ENCODE peak calls at places on chromosomes 16 and 17, in five cellular contexts. One of them, this sample, is unnamed.

GRCh38 chr16:54285414-54286066 is 1.0 kb downstream of the IRX3 start:
- DNase-seq in uterus: no peak
- DNase-seq in RWPE1: peak
- DNase-seq in GM12878: no peak
- DNase-seq in fibroblast of lung: no peak
- DNase-seq in this sample: no peak

GRCh38 chr17:36829676-36830075 is 107.6 kb upstream of the LHX1 start:
- DNase-seq in fibroblast of lung: no peak
- DNase-seq in GM12878: no peak
- DNase-seq in RWPE1: no peak
- DNase-seq in uterus: no peak
- DNase-seq in this sample: no peak

GRCh38 chr16:82612263-82612662 is 14.5 kb upstream of the CDH13 start:
- DNase-seq in GM12878: no peak
- DNase-seq in uterus: no peak
- DNase-seq in RWPE1: no peak
- DNase-seq in fibroblast of lung: no peak
- DNase-seq in this sample: no peak

GRCh38 chr16:81616321-81617020 is 162.6 kb upstream of the PLCG2 start:
- DNase-seq in uterus: peak
- DNase-seq in RWPE1: no peak
- DNase-seq in fibroblast of lung: peak
- DNase-seq in GM12878: peak
- DNase-seq in this sample: peak

GRCh38 chr17:63826468-63827001 is 696 bp upstream of the PSMC5 start:
- DNase-seq in fibroblast of lung: no peak
- DNase-seq in GM12878: no peak
- DNase-seq in uterus: no peak
- DNase-seq in RWPE1: no peak
- DNase-seq in this sample: no peak

GRCh38 chr17:37146578-37147119 is 197.9 kb downstream of the AATF start:
- DNase-seq in GM12878: no peak
- DNase-seq in RWPE1: no peak
- DNase-seq in uterus: no peak
- DNase-seq in fibroblast of lung: no peak
- DNase-seq in this sample: no peak

GRCh38 chr16:73202176-73202729 is 154.3 kb upstream of the ZFHX3 start:
- DNase-seq in GM12878: no peak
- DNase-seq in fibroblast of lung: peak
- DNase-seq in uterus: peak
- DNase-seq in RWPE1: no peak
- DNase-seq in this sample: no peak

GRCh38 chr16:3413730-3414379 is 12.8 kb downstream of the ZNF174 start:
- DNase-seq in GM12878: no peak
- DNase-seq in RWPE1: no peak
- DNase-seq in uterus: no peak
- DNase-seq in fibroblast of lung: no peak
- DNase-seq in this sample: no peak

GRCh38 chr16:29987371-29988085 is 7.9 kb downstream of the HIRIP3 start:
- DNase-seq in RWPE1: no peak
- DNase-seq in GM12878: no peak
- DNase-seq in fibroblast of lung: no peak
- DNase-seq in uterus: no peak
- DNase-seq in this sample: no peak

GRCh38 chr17:8922451-8922850 is 43.1 kb downstream of the PIK3R5 start:
- DNase-seq in uterus: no peak
- DNase-seq in GM12878: no peak
- DNase-seq in fibroblast of lung: peak
- DNase-seq in RWPE1: peak
- DNase-seq in this sample: no peak

GRCh38 chr17:21475555-21475954 is 99.4 kb downstream of the KCNJ12 start:
- DNase-seq in GM12878: no peak
- DNase-seq in RWPE1: no peak
- DNase-seq in uterus: no peak
- DNase-seq in fibroblast of lung: no peak
- DNase-seq in this sample: no peak

GRCh38 chr16:77169650-77170236 is 21.2 kb upstream of the MON1B start:
- DNase-seq in uterus: no peak
- DNase-seq in RWPE1: peak
- DNase-seq in fibroblast of lung: peak
- DNase-seq in GM12878: no peak
- DNase-seq in this sample: peak

GRCh38 chr17:62819511-62820221 is 11.6 kb upstream of the MARCHF10 start:
- DNase-seq in RWPE1: peak
- DNase-seq in fibroblast of lung: peak
- DNase-seq in GM12878: no peak
- DNase-seq in uterus: peak
- DNase-seq in this sample: no peak

GRCh38 chr16:62067182-62067581 is 30.9 kb upstream of the CDH8 start:
- DNase-seq in GM12878: no peak
- DNase-seq in RWPE1: no peak
- DNase-seq in fibroblast of lung: no peak
- DNase-seq in uterus: no peak
- DNase-seq in this sample: no peak

GRCh38 chr17:44187131-44187899 is 543 bp downstream of the TMUB2 start:
- DNase-seq in GM12878: no peak
- DNase-seq in fibroblast of lung: peak
- DNase-seq in uterus: no peak
- DNase-seq in RWPE1: peak
- DNase-seq in this sample: no peak

GRCh38 chr16:28936784-28937155 is 5.0 kb downstream of the CD19 start:
- DNase-seq in RWPE1: no peak
- DNase-seq in uterus: no peak
- DNase-seq in GM12878: no peak
- DNase-seq in fibroblast of lung: no peak
- DNase-seq in this sample: no peak

GRCh38 chr16:70691223-70692129 is 5.6 kb upstream of the MTSS2 start:
- DNase-seq in fibroblast of lung: peak
- DNase-seq in RWPE1: no peak
- DNase-seq in GM12878: no peak
- DNase-seq in uterus: peak
- DNase-seq in this sample: no peak

GRCh38 chr16:67736858-67737257 is 17.7 kb upstream of the GFOD2 start:
- DNase-seq in uterus: no peak
- DNase-seq in RWPE1: no peak
- DNase-seq in fibroblast of lung: no peak
- DNase-seq in GM12878: no peak
- DNase-seq in this sample: no peak

GRCh38 chr17:68775338-68775737 is 174.2 kb upstream of the FAM20A start:
- DNase-seq in RWPE1: no peak
- DNase-seq in fibroblast of lung: peak
- DNase-seq in GM12878: no peak
- DNase-seq in uterus: no peak
- DNase-seq in this sample: no peak

GRCh38 chr16:83967838-83968482 is at the start of gene NECAB2:
- DNase-seq in RWPE1: peak
- DNase-seq in GM12878: no peak
- DNase-seq in fibroblast of lung: no peak
- DNase-seq in uterus: no peak
- DNase-seq in this sample: peak

GRCh38 chr16:55988013-55988412 is 112.8 kb upstream of the CES5A start:
- DNase-seq in uterus: no peak
- DNase-seq in RWPE1: no peak
- DNase-seq in fibroblast of lung: no peak
- DNase-seq in GM12878: no peak
- DNase-seq in this sample: no peak

GRCh38 chr16:1781758-1782407 is 488 bp downstream of the SPSB3 start:
- DNase-seq in RWPE1: peak
- DNase-seq in GM12878: no peak
- DNase-seq in uterus: peak
- DNase-seq in fibroblast of lung: no peak
- DNase-seq in this sample: no peak

GRCh38 chr17:77207689-77208216 is 67.0 kb downstream of the SEC14L1 start:
- DNase-seq in GM12878: no peak
- DNase-seq in RWPE1: no peak
- DNase-seq in fibroblast of lung: no peak
- DNase-seq in uterus: no peak
- DNase-seq in this sample: no peak

GRCh38 chr16:68087688-68088087 is 2.5 kb downstream of the NFATC3 start:
- DNase-seq in RWPE1: no peak
- DNase-seq in GM12878: no peak
- DNase-seq in uterus: no peak
- DNase-seq in fibroblast of lung: no peak
- DNase-seq in this sample: no peak

GRCh38 chr16:7025616-7026190 is 306.9 kb upstream of the RBFOX1 start:
- DNase-seq in GM12878: no peak
- DNase-seq in RWPE1: peak
- DNase-seq in uterus: peak
- DNase-seq in fibroblast of lung: no peak
- DNase-seq in this sample: peak

GRCh38 chr16:167117-167462 is 1.3 kb downstream of the HBM start:
- DNase-seq in fibroblast of lung: no peak
- DNase-seq in RWPE1: no peak
- DNase-seq in GM12878: no peak
- DNase-seq in uterus: no peak
- DNase-seq in this sample: no peak

GRCh38 chr16:78407191-78407590 is 307.7 kb downstream of the WWOX start:
- DNase-seq in uterus: no peak
- DNase-seq in RWPE1: no peak
- DNase-seq in fibroblast of lung: peak
- DNase-seq in GM12878: no peak
- DNase-seq in this sample: no peak

GRCh38 chr16:30740364-30741251 is 7.6 kb upstream of the PHKG2 start:
- DNase-seq in RWPE1: peak
- DNase-seq in GM12878: no peak
- DNase-seq in fibroblast of lung: peak
- DNase-seq in uterus: peak
- DNase-seq in this sample: no peak

GRCh38 chr16:2513405-2514332 is at the start of gene ATP6V0C:
- DNase-seq in fibroblast of lung: peak
- DNase-seq in RWPE1: peak
- DNase-seq in GM12878: peak
- DNase-seq in uterus: peak
- DNase-seq in this sample: peak

GRCh38 chr17:38681096-38681495 is 6.3 kb upstream of the EPOP start:
- DNase-seq in RWPE1: no peak
- DNase-seq in GM12878: no peak
- DNase-seq in uterus: no peak
- DNase-seq in fibroblast of lung: no peak
- DNase-seq in this sample: no peak

GRCh38 chr16:27611340-27611739 is 61.4 kb downstream of the KATNIP start:
- DNase-seq in GM12878: no peak
- DNase-seq in uterus: no peak
- DNase-seq in RWPE1: no peak
- DNase-seq in fibroblast of lung: no peak
- DNase-seq in this sample: no peak

GRCh38 chr17:3528604-3529511 is 28.8 kb downstream of the TRPV3 start:
- DNase-seq in uterus: no peak
- DNase-seq in GM12878: no peak
- DNase-seq in fibroblast of lung: no peak
- DNase-seq in RWPE1: peak
- DNase-seq in this sample: no peak

GRCh38 chr17:50364715-50365114 is 8.3 kb downstream of the MRPL27 start:
- DNase-seq in GM12878: no peak
- DNase-seq in fibroblast of lung: no peak
- DNase-seq in uterus: no peak
- DNase-seq in RWPE1: no peak
- DNase-seq in this sample: no peak

GRCh38 chr17:13437966-13438779 is 163.6 kb downstream of the HS3ST3A1 start:
- DNase-seq in RWPE1: no peak
- DNase-seq in uterus: no peak
- DNase-seq in GM12878: no peak
- DNase-seq in fibroblast of lung: peak
- DNase-seq in this sample: no peak

GRCh38 chr16:87140211-87141200 is 176.7 kb downstream of the C16orf95 start:
- DNase-seq in GM12878: no peak
- DNase-seq in fibroblast of lung: no peak
- DNase-seq in RWPE1: no peak
- DNase-seq in uterus: no peak
- DNase-seq in this sample: no peak

DNA sequence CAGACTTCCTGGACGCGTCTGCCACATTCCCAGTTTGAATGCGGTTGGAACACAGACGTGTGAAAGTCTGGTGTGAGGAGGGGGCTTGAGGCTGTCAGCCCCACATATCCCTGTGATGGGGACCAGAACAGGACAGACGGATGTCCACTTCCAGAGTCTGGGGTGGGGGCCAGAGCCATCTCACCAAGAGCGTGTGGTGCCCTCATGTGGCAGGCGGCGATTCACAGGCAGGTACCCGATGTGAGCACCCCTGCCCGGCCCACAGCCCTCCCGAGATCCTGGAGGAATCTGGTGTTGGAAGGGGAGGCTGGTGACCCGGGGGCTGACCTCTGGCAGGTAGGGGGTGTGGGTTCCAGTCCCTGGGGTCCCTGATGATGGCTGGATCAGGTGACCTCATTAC is 51.5 kb downstream of the ENGASE start:
- DNase-seq in RWPE1: no peak
- DNase-seq in GM12878: no peak
- DNase-seq in uterus: no peak
- DNase-seq in fibroblast of lung: no peak
- DNase-seq in this sample: no peak
- TF ChIP-seq CTCF in RWPE1: no peak
- TF ChIP-seq CTCF in GM12878: no peak
- TF ChIP-seq CTCF in uterus: no peak
- TF ChIP-seq CTCF in fibroblast of lung: no peak
- TF ChIP-seq CTCF in this sample: no peak

GRCh38 chr16:88385112-88385594 is 2.4 kb downstream of the ZNF469 start:
- DNase-seq in uterus: no peak
- DNase-seq in RWPE1: no peak
- DNase-seq in fibroblast of lung: no peak
- DNase-seq in GM12878: no peak
- DNase-seq in this sample: no peak

GRCh38 chr16:88381820-88382451 is 823 bp upstream of the ZNF469 start:
- DNase-seq in fibroblast of lung: no peak
- DNase-seq in uterus: no peak
- DNase-seq in GM12878: no peak
- DNase-seq in RWPE1: no peak
- DNase-seq in this sample: no peak

GRCh38 chr16:88382491-88383400 is at the start of gene ZNF469:
- DNase-seq in GM12878: no peak
- DNase-seq in fibroblast of lung: peak
- DNase-seq in uterus: peak
- DNase-seq in RWPE1: no peak
- DNase-seq in this sample: no peak

GRCh38 chr16:88384222-88385111 is 1.7 kb downstream of the ZNF469 start:
- DNase-seq in fibroblast of lung: no peak
- DNase-seq in GM12878: no peak
- DNase-seq in uterus: no peak
- DNase-seq in RWPE1: no peak
- DNase-seq in this sample: no peak

GRCh38 chr16:88383401-88384221 is 852 bp downstream of the ZNF469 start:
- DNase-seq in GM12878: no peak
- DNase-seq in uterus: peak
- DNase-seq in fibroblast of lung: peak
- DNase-seq in RWPE1: no peak
- DNase-seq in this sample: no peak
- TF ChIP-seq CTCF in GM12878: peak
- TF ChIP-seq CTCF in uterus: peak
- TF ChIP-seq CTCF in fibroblast of lung: peak
- TF ChIP-seq CTCF in RWPE1: peak
- TF ChIP-seq CTCF in this sample: peak

GRCh38 chr16:49281843-49282642 is 405 bp upstream of the CBLN1 start:
- DNase-seq in fibroblast of lung: peak
- DNase-seq in RWPE1: peak
- DNase-seq in uterus: peak
- DNase-seq in GM12878: no peak
- DNase-seq in this sample: peak
- TF ChIP-seq CTCF in fibroblast of lung: no peak
- TF ChIP-seq CTCF in RWPE1: peak
- TF ChIP-seq CTCF in uterus: peak
- TF ChIP-seq CTCF in GM12878: no peak
- TF ChIP-seq CTCF in this sample: no peak

GRCh38 chr17:80968602-80969029 is 23.0 kb upstream of the CHMP6 start:
- DNase-seq in fibroblast of lung: peak
- DNase-seq in GM12878: no peak
- DNase-seq in RWPE1: no peak
- DNase-seq in uterus: peak
- DNase-seq in this sample: no peak
- TF ChIP-seq CTCF in fibroblast of lung: no peak
- TF ChIP-seq CTCF in GM12878: no peak
- TF ChIP-seq CTCF in RWPE1: no peak
- TF ChIP-seq CTCF in uterus: no peak
- TF ChIP-seq CTCF in this sample: no peak

This sample was measured in GM13976.